ENCODE peak calls at places on chromosomes 11 and 22, in ten cellular contexts. One of them, this sample, is unnamed.

GRCh38 chr11:103332409-103332808 is 223.2 kb downstream of the DYNC2H1 start:
- DNase-seq in HuH-7.5: no peak
- DNase-seq in stimulated activated CD4-positive, alpha-beta T cell treated with anti-CD3 and anti-CD28 coated beads, Interleukin-12 subunit alpha, Interleukin-12 subunit beta, amount 100 ng/mL, for 48 hours: no peak
- DNase-seq in ovary: no peak
- DNase-seq in posterior cingulate gyrus: no peak
- DNase-seq in CD8-positive, alpha-beta memory T cell: no peak
- DNase-seq in breast epithelium: no peak
- DNase-seq in activated CD4-positive, alpha-beta T cell treated with anti-CD3 and anti-CD28 coated beads, Interleukin-2, amount 50 U/mL, for 48 hours: no peak
- DNase-seq in retina: no peak
- DNase-seq in WTC11: no peak
- DNase-seq in this sample: no peak

GRCh38 chr11:123286255-123286654 is 91.2 kb upstream of the CLMP start:
- DNase-seq in HuH-7.5: no peak
- DNase-seq in stimulated activated CD4-positive, alpha-beta T cell treated with anti-CD3 and anti-CD28 coated beads, Interleukin-12 subunit alpha, Interleukin-12 subunit beta, amount 100 ng/mL, for 48 hours: no peak
- DNase-seq in ovary: no peak
- DNase-seq in posterior cingulate gyrus: no peak
- DNase-seq in CD8-positive, alpha-beta memory T cell: no peak
- DNase-seq in breast epithelium: no peak
- DNase-seq in activated CD4-positive, alpha-beta T cell treated with anti-CD3 and anti-CD28 coated beads, Interleukin-2, amount 50 U/mL, for 48 hours: no peak
- DNase-seq in retina: no peak
- DNase-seq in WTC11: no peak
- DNase-seq in this sample: no peak

GRCh38 chr11:112044961-112045360 is 19.8 kb downstream of the DLAT start:
- DNase-seq in HuH-7.5: no peak
- DNase-seq in stimulated activated CD4-positive, alpha-beta T cell treated with anti-CD3 and anti-CD28 coated beads, Interleukin-12 subunit alpha, Interleukin-12 subunit beta, amount 100 ng/mL, for 48 hours: no peak
- DNase-seq in ovary: no peak
- DNase-seq in posterior cingulate gyrus: no peak
- DNase-seq in CD8-positive, alpha-beta memory T cell: no peak
- DNase-seq in breast epithelium: no peak
- DNase-seq in activated CD4-positive, alpha-beta T cell treated with anti-CD3 and anti-CD28 coated beads, Interleukin-2, amount 50 U/mL, for 48 hours: no peak
- DNase-seq in retina: no peak
- DNase-seq in WTC11: no peak
- DNase-seq in this sample: no peak

GRCh38 chr22:26553056-26553752 is 36.7 kb downstream of the TPST2 start:
- DNase-seq in HuH-7.5: no peak
- DNase-seq in stimulated activated CD4-positive, alpha-beta T cell treated with anti-CD3 and anti-CD28 coated beads, Interleukin-12 subunit alpha, Interleukin-12 subunit beta, amount 100 ng/mL, for 48 hours: no peak
- DNase-seq in ovary: no peak
- DNase-seq in posterior cingulate gyrus: peak; percentile 29
- DNase-seq in CD8-positive, alpha-beta memory T cell: no peak
- DNase-seq in breast epithelium: no peak
- DNase-seq in activated CD4-positive, alpha-beta T cell treated with anti-CD3 and anti-CD28 coated beads, Interleukin-2, amount 50 U/mL, for 48 hours: no peak
- DNase-seq in retina: peak; percentile 6
- DNase-seq in WTC11: no peak
- DNase-seq in this sample: no peak

GRCh38 chr11:65425971-65426838 is 3.6 kb downstream of the NEAT1 start:
- DNase-seq in HuH-7.5: no peak
- DNase-seq in stimulated activated CD4-positive, alpha-beta T cell treated with anti-CD3 and anti-CD28 coated beads, Interleukin-12 subunit alpha, Interleukin-12 subunit beta, amount 100 ng/mL, for 48 hours: no peak
- DNase-seq in ovary: peak; percentile 22
- DNase-seq in posterior cingulate gyrus: no peak
- DNase-seq in CD8-positive, alpha-beta memory T cell: peak; percentile 77
- DNase-seq in breast epithelium: no peak
- DNase-seq in activated CD4-positive, alpha-beta T cell treated with anti-CD3 and anti-CD28 coated beads, Interleukin-2, amount 50 U/mL, for 48 hours: peak; percentile 48
- DNase-seq in retina: no peak
- DNase-seq in WTC11: no peak
- DNase-seq in this sample: peak; percentile 78

GRCh38 chr11:128776088-128776433 is 82.2 kb downstream of the FLI1 start:
- DNase-seq in HuH-7.5: no peak
- DNase-seq in stimulated activated CD4-positive, alpha-beta T cell treated with anti-CD3 and anti-CD28 coated beads, Interleukin-12 subunit alpha, Interleukin-12 subunit beta, amount 100 ng/mL, for 48 hours: peak; percentile 2
- DNase-seq in ovary: no peak
- DNase-seq in posterior cingulate gyrus: no peak
- DNase-seq in CD8-positive, alpha-beta memory T cell: peak; percentile 38
- DNase-seq in breast epithelium: no peak
- DNase-seq in activated CD4-positive, alpha-beta T cell treated with anti-CD3 and anti-CD28 coated beads, Interleukin-2, amount 50 U/mL, for 48 hours: peak; percentile 25
- DNase-seq in retina: no peak
- DNase-seq in WTC11: no peak
- DNase-seq in this sample: no peak

GRCh38 chr22:47333625-47334024 is 571.2 kb downstream of the TBC1D22A start:
- DNase-seq in HuH-7.5: no peak
- DNase-seq in stimulated activated CD4-positive, alpha-beta T cell treated with anti-CD3 and anti-CD28 coated beads, Interleukin-12 subunit alpha, Interleukin-12 subunit beta, amount 100 ng/mL, for 48 hours: no peak
- DNase-seq in ovary: no peak
- DNase-seq in posterior cingulate gyrus: no peak
- DNase-seq in CD8-positive, alpha-beta memory T cell: no peak
- DNase-seq in breast epithelium: no peak
- DNase-seq in activated CD4-positive, alpha-beta T cell treated with anti-CD3 and anti-CD28 coated beads, Interleukin-2, amount 50 U/mL, for 48 hours: no peak
- DNase-seq in retina: no peak
- DNase-seq in WTC11: no peak
- DNase-seq in this sample: no peak

GRCh38 chr11:118113031-118113430 is 26.3 kb upstream of the SMIM35 start:
- DNase-seq in HuH-7.5: no peak
- DNase-seq in stimulated activated CD4-positive, alpha-beta T cell treated with anti-CD3 and anti-CD28 coated beads, Interleukin-12 subunit alpha, Interleukin-12 subunit beta, amount 100 ng/mL, for 48 hours: no peak
- DNase-seq in ovary: no peak
- DNase-seq in posterior cingulate gyrus: no peak
- DNase-seq in CD8-positive, alpha-beta memory T cell: no peak
- DNase-seq in breast epithelium: no peak
- DNase-seq in activated CD4-positive, alpha-beta T cell treated with anti-CD3 and anti-CD28 coated beads, Interleukin-2, amount 50 U/mL, for 48 hours: no peak
- DNase-seq in retina: no peak
- DNase-seq in WTC11: no peak
- DNase-seq in this sample: no peak

GRCh38 chr11:83528877-83529276 is 242.7 kb upstream of the CCDC90B start:
- DNase-seq in HuH-7.5: no peak
- DNase-seq in stimulated activated CD4-positive, alpha-beta T cell treated with anti-CD3 and anti-CD28 coated beads, Interleukin-12 subunit alpha, Interleukin-12 subunit beta, amount 100 ng/mL, for 48 hours: no peak
- DNase-seq in ovary: no peak
- DNase-seq in posterior cingulate gyrus: no peak
- DNase-seq in CD8-positive, alpha-beta memory T cell: no peak
- DNase-seq in breast epithelium: no peak
- DNase-seq in activated CD4-positive, alpha-beta T cell treated with anti-CD3 and anti-CD28 coated beads, Interleukin-2, amount 50 U/mL, for 48 hours: no peak
- DNase-seq in retina: no peak
- DNase-seq in WTC11: no peak
- DNase-seq in this sample: no peak

GRCh38 chr11:119380816-119381185 is 689 bp downstream of the USP2 start:
- DNase-seq in HuH-7.5: no peak
- DNase-seq in stimulated activated CD4-positive, alpha-beta T cell treated with anti-CD3 and anti-CD28 coated beads, Interleukin-12 subunit alpha, Interleukin-12 subunit beta, amount 100 ng/mL, for 48 hours: no peak
- DNase-seq in ovary: peak; percentile 45
- DNase-seq in posterior cingulate gyrus: no peak
- DNase-seq in CD8-positive, alpha-beta memory T cell: no peak
- DNase-seq in breast epithelium: no peak
- DNase-seq in activated CD4-positive, alpha-beta T cell treated with anti-CD3 and anti-CD28 coated beads, Interleukin-2, amount 50 U/mL, for 48 hours: no peak
- DNase-seq in retina: no peak
- DNase-seq in WTC11: no peak
- DNase-seq in this sample: peak; percentile 14

GRCh38 chr22:45911601-45912271 is 65.2 kb downstream of the WNT7B start:
- DNase-seq in HuH-7.5: no peak
- DNase-seq in stimulated activated CD4-positive, alpha-beta T cell treated with anti-CD3 and anti-CD28 coated beads, Interleukin-12 subunit alpha, Interleukin-12 subunit beta, amount 100 ng/mL, for 48 hours: no peak
- DNase-seq in ovary: peak; percentile 39
- DNase-seq in posterior cingulate gyrus: no peak
- DNase-seq in CD8-positive, alpha-beta memory T cell: no peak
- DNase-seq in breast epithelium: peak; percentile 75
- DNase-seq in activated CD4-positive, alpha-beta T cell treated with anti-CD3 and anti-CD28 coated beads, Interleukin-2, amount 50 U/mL, for 48 hours: no peak
- DNase-seq in retina: no peak
- DNase-seq in WTC11: no peak
- DNase-seq in this sample: no peak

GRCh38 chr11:34653851-34654490 is 33.1 kb downstream of the EHF start:
- DNase-seq in HuH-7.5: no peak
- DNase-seq in stimulated activated CD4-positive, alpha-beta T cell treated with anti-CD3 and anti-CD28 coated beads, Interleukin-12 subunit alpha, Interleukin-12 subunit beta, amount 100 ng/mL, for 48 hours: no peak
- DNase-seq in ovary: no peak
- DNase-seq in posterior cingulate gyrus: no peak
- DNase-seq in CD8-positive, alpha-beta memory T cell: no peak
- DNase-seq in breast epithelium: peak; percentile 73
- DNase-seq in activated CD4-positive, alpha-beta T cell treated with anti-CD3 and anti-CD28 coated beads, Interleukin-2, amount 50 U/mL, for 48 hours: peak; percentile 32
- DNase-seq in retina: no peak
- DNase-seq in WTC11: no peak
- DNase-seq in this sample: no peak

GRCh38 chr11:114340311-114341131 is 44.3 kb downstream of the NNMT start:
- DNase-seq in HuH-7.5: no peak
- DNase-seq in stimulated activated CD4-positive, alpha-beta T cell treated with anti-CD3 and anti-CD28 coated beads, Interleukin-12 subunit alpha, Interleukin-12 subunit beta, amount 100 ng/mL, for 48 hours: no peak
- DNase-seq in ovary: peak; percentile 45
- DNase-seq in posterior cingulate gyrus: no peak
- DNase-seq in CD8-positive, alpha-beta memory T cell: peak; percentile 21
- DNase-seq in breast epithelium: no peak
- DNase-seq in activated CD4-positive, alpha-beta T cell treated with anti-CD3 and anti-CD28 coated beads, Interleukin-2, amount 50 U/mL, for 48 hours: peak; percentile 28
- DNase-seq in retina: peak; percentile 71
- DNase-seq in WTC11: peak; percentile 41
- DNase-seq in this sample: peak; percentile 39

GRCh38 chr11:24935059-24935458 is 438.2 kb downstream of the LUZP2 start:
- DNase-seq in HuH-7.5: peak; percentile 7
- DNase-seq in stimulated activated CD4-positive, alpha-beta T cell treated with anti-CD3 and anti-CD28 coated beads, Interleukin-12 subunit alpha, Interleukin-12 subunit beta, amount 100 ng/mL, for 48 hours: no peak
- DNase-seq in ovary: no peak
- DNase-seq in posterior cingulate gyrus: no peak
- DNase-seq in CD8-positive, alpha-beta memory T cell: no peak
- DNase-seq in breast epithelium: no peak
- DNase-seq in activated CD4-positive, alpha-beta T cell treated with anti-CD3 and anti-CD28 coated beads, Interleukin-2, amount 50 U/mL, for 48 hours: no peak
- DNase-seq in retina: no peak
- DNase-seq in WTC11: no peak
- DNase-seq in this sample: no peak

GRCh38 chr11:58193403-58193802 is 4.5 kb downstream of the OR9Q2 start:
- DNase-seq in HuH-7.5: no peak
- DNase-seq in stimulated activated CD4-positive, alpha-beta T cell treated with anti-CD3 and anti-CD28 coated beads, Interleukin-12 subunit alpha, Interleukin-12 subunit beta, amount 100 ng/mL, for 48 hours: no peak
- DNase-seq in ovary: no peak
- DNase-seq in posterior cingulate gyrus: no peak
- DNase-seq in CD8-positive, alpha-beta memory T cell: no peak
- DNase-seq in breast epithelium: no peak
- DNase-seq in activated CD4-positive, alpha-beta T cell treated with anti-CD3 and anti-CD28 coated beads, Interleukin-2, amount 50 U/mL, for 48 hours: no peak
- DNase-seq in retina: no peak
- DNase-seq in WTC11: no peak
- DNase-seq in this sample: no peak

GRCh38 chr11:57162179-57162898 is 19.4 kb upstream of the LRRC55 start:
- DNase-seq in HuH-7.5: no peak
- DNase-seq in stimulated activated CD4-positive, alpha-beta T cell treated with anti-CD3 and anti-CD28 coated beads, Interleukin-12 subunit alpha, Interleukin-12 subunit beta, amount 100 ng/mL, for 48 hours: no peak
- DNase-seq in ovary: no peak
- DNase-seq in posterior cingulate gyrus: no peak
- DNase-seq in CD8-positive, alpha-beta memory T cell: no peak
- DNase-seq in breast epithelium: no peak
- DNase-seq in activated CD4-positive, alpha-beta T cell treated with anti-CD3 and anti-CD28 coated beads, Interleukin-2, amount 50 U/mL, for 48 hours: no peak
- DNase-seq in retina: no peak
- DNase-seq in WTC11: no peak
- DNase-seq in this sample: no peak

GRCh38 chr11:68012843-68013610 is 2.9 kb downstream of the ALDH3B1 start:
- DNase-seq in HuH-7.5: no peak
- DNase-seq in stimulated activated CD4-positive, alpha-beta T cell treated with anti-CD3 and anti-CD28 coated beads, Interleukin-12 subunit alpha, Interleukin-12 subunit beta, amount 100 ng/mL, for 48 hours: no peak
- DNase-seq in ovary: no peak
- DNase-seq in posterior cingulate gyrus: no peak
- DNase-seq in CD8-positive, alpha-beta memory T cell: no peak
- DNase-seq in breast epithelium: peak; percentile 92
- DNase-seq in activated CD4-positive, alpha-beta T cell treated with anti-CD3 and anti-CD28 coated beads, Interleukin-2, amount 50 U/mL, for 48 hours: no peak
- DNase-seq in retina: no peak
- DNase-seq in WTC11: no peak
- DNase-seq in this sample: no peak

GRCh38 chr11:17810736-17811135 is 76.2 kb downstream of the KCNC1 start:
- DNase-seq in HuH-7.5: no peak
- DNase-seq in stimulated activated CD4-positive, alpha-beta T cell treated with anti-CD3 and anti-CD28 coated beads, Interleukin-12 subunit alpha, Interleukin-12 subunit beta, amount 100 ng/mL, for 48 hours: no peak
- DNase-seq in ovary: no peak
- DNase-seq in posterior cingulate gyrus: no peak
- DNase-seq in CD8-positive, alpha-beta memory T cell: no peak
- DNase-seq in breast epithelium: no peak
- DNase-seq in activated CD4-positive, alpha-beta T cell treated with anti-CD3 and anti-CD28 coated beads, Interleukin-2, amount 50 U/mL, for 48 hours: no peak
- DNase-seq in retina: peak; percentile 59
- DNase-seq in WTC11: no peak
- DNase-seq in this sample: no peak

GRCh38 chr22:11325767-11326166 is 4202.2 kb upstream of the OR11H1 start:
- DNase-seq in HuH-7.5: no peak
- DNase-seq in stimulated activated CD4-positive, alpha-beta T cell treated with anti-CD3 and anti-CD28 coated beads, Interleukin-12 subunit alpha, Interleukin-12 subunit beta, amount 100 ng/mL, for 48 hours: no peak
- DNase-seq in ovary: no peak
- DNase-seq in posterior cingulate gyrus: no peak
- DNase-seq in CD8-positive, alpha-beta memory T cell: no peak
- DNase-seq in breast epithelium: no peak
- DNase-seq in activated CD4-positive, alpha-beta T cell treated with anti-CD3 and anti-CD28 coated beads, Interleukin-2, amount 50 U/mL, for 48 hours: no peak
- DNase-seq in retina: no peak
- DNase-seq in WTC11: no peak
- DNase-seq in this sample: no peak

GRCh38 chr11:123690490-123690889 is 36.1 kb upstream of the SCN3B start:
- DNase-seq in HuH-7.5: no peak
- DNase-seq in stimulated activated CD4-positive, alpha-beta T cell treated with anti-CD3 and anti-CD28 coated beads, Interleukin-12 subunit alpha, Interleukin-12 subunit beta, amount 100 ng/mL, for 48 hours: peak; percentile 10
- DNase-seq in ovary: no peak
- DNase-seq in posterior cingulate gyrus: no peak
- DNase-seq in CD8-positive, alpha-beta memory T cell: no peak
- DNase-seq in breast epithelium: no peak
- DNase-seq in activated CD4-positive, alpha-beta T cell treated with anti-CD3 and anti-CD28 coated beads, Interleukin-2, amount 50 U/mL, for 48 hours: peak; percentile 30
- DNase-seq in retina: no peak
- DNase-seq in WTC11: no peak
- DNase-seq in this sample: no peak

GRCh38 chr11:45926536-45927331 is 4.3 kb downstream of the LARGE2 start:
- DNase-seq in HuH-7.5: no peak
- DNase-seq in stimulated activated CD4-positive, alpha-beta T cell treated with anti-CD3 and anti-CD28 coated beads, Interleukin-12 subunit alpha, Interleukin-12 subunit beta, amount 100 ng/mL, for 48 hours: no peak
- DNase-seq in ovary: no peak
- DNase-seq in posterior cingulate gyrus: peak; percentile 74
- DNase-seq in CD8-positive, alpha-beta memory T cell: no peak
- DNase-seq in breast epithelium: no peak
- DNase-seq in activated CD4-positive, alpha-beta T cell treated with anti-CD3 and anti-CD28 coated beads, Interleukin-2, amount 50 U/mL, for 48 hours: no peak
- DNase-seq in retina: no peak
- DNase-seq in WTC11: no peak
- DNase-seq in this sample: no peak

GRCh38 chr22:39546889-39547586 is 14.5 kb upstream of the RPS19BP1 start:
- DNase-seq in HuH-7.5: no peak
- DNase-seq in stimulated activated CD4-positive, alpha-beta T cell treated with anti-CD3 and anti-CD28 coated beads, Interleukin-12 subunit alpha, Interleukin-12 subunit beta, amount 100 ng/mL, for 48 hours: no peak
- DNase-seq in ovary: no peak
- DNase-seq in posterior cingulate gyrus: no peak
- DNase-seq in CD8-positive, alpha-beta memory T cell: no peak
- DNase-seq in breast epithelium: no peak
- DNase-seq in activated CD4-positive, alpha-beta T cell treated with anti-CD3 and anti-CD28 coated beads, Interleukin-2, amount 50 U/mL, for 48 hours: no peak
- DNase-seq in retina: no peak
- DNase-seq in WTC11: no peak
- DNase-seq in this sample: no peak

GRCh38 chr11:11976476-11977187 is 31.8 kb downstream of the DKK3 start:
- DNase-seq in HuH-7.5: no peak
- DNase-seq in stimulated activated CD4-positive, alpha-beta T cell treated with anti-CD3 and anti-CD28 coated beads, Interleukin-12 subunit alpha, Interleukin-12 subunit beta, amount 100 ng/mL, for 48 hours: no peak
- DNase-seq in ovary: no peak
- DNase-seq in posterior cingulate gyrus: no peak
- DNase-seq in CD8-positive, alpha-beta memory T cell: no peak
- DNase-seq in breast epithelium: peak; percentile 14
- DNase-seq in activated CD4-positive, alpha-beta T cell treated with anti-CD3 and anti-CD28 coated beads, Interleukin-2, amount 50 U/mL, for 48 hours: no peak
- DNase-seq in retina: no peak
- DNase-seq in WTC11: no peak
- DNase-seq in this sample: no peak

GRCh38 chr22:34567367-34567766 is 498.6 kb upstream of the ISX start:
- DNase-seq in HuH-7.5: no peak
- DNase-seq in stimulated activated CD4-positive, alpha-beta T cell treated with anti-CD3 and anti-CD28 coated beads, Interleukin-12 subunit alpha, Interleukin-12 subunit beta, amount 100 ng/mL, for 48 hours: no peak
- DNase-seq in ovary: no peak
- DNase-seq in posterior cingulate gyrus: no peak
- DNase-seq in CD8-positive, alpha-beta memory T cell: no peak
- DNase-seq in breast epithelium: no peak
- DNase-seq in activated CD4-positive, alpha-beta T cell treated with anti-CD3 and anti-CD28 coated beads, Interleukin-2, amount 50 U/mL, for 48 hours: no peak
- DNase-seq in retina: no peak
- DNase-seq in WTC11: no peak
- DNase-seq in this sample: no peak

GRCh38 chr11:43021466-43021865 is 290.3 kb upstream of the API5 start:
- DNase-seq in HuH-7.5: no peak
- DNase-seq in stimulated activated CD4-positive, alpha-beta T cell treated with anti-CD3 and anti-CD28 coated beads, Interleukin-12 subunit alpha, Interleukin-12 subunit beta, amount 100 ng/mL, for 48 hours: no peak
- DNase-seq in ovary: no peak
- DNase-seq in posterior cingulate gyrus: no peak
- DNase-seq in CD8-positive, alpha-beta memory T cell: no peak
- DNase-seq in breast epithelium: no peak
- DNase-seq in activated CD4-positive, alpha-beta T cell treated with anti-CD3 and anti-CD28 coated beads, Interleukin-2, amount 50 U/mL, for 48 hours: no peak
- DNase-seq in retina: peak; percentile 9
- DNase-seq in WTC11: peak; percentile 35
- DNase-seq in this sample: no peak

GRCh38 chr11:57294225-57295131 is 30.3 kb downstream of the TNKS1BP1 start:
- DNase-seq in HuH-7.5: no peak
- DNase-seq in stimulated activated CD4-positive, alpha-beta T cell treated with anti-CD3 and anti-CD28 coated beads, Interleukin-12 subunit alpha, Interleukin-12 subunit beta, amount 100 ng/mL, for 48 hours: no peak
- DNase-seq in ovary: no peak
- DNase-seq in posterior cingulate gyrus: no peak
- DNase-seq in CD8-positive, alpha-beta memory T cell: no peak
- DNase-seq in breast epithelium: peak; percentile 66
- DNase-seq in activated CD4-positive, alpha-beta T cell treated with anti-CD3 and anti-CD28 coated beads, Interleukin-2, amount 50 U/mL, for 48 hours: no peak
- DNase-seq in retina: no peak
- DNase-seq in WTC11: no peak
- DNase-seq in this sample: no peak

GRCh38 chr11:33656768-33657167 is 43.9 kb downstream of the C11orf91 start:
- DNase-seq in HuH-7.5: no peak
- DNase-seq in stimulated activated CD4-positive, alpha-beta T cell treated with anti-CD3 and anti-CD28 coated beads, Interleukin-12 subunit alpha, Interleukin-12 subunit beta, amount 100 ng/mL, for 48 hours: no peak
- DNase-seq in ovary: no peak
- DNase-seq in posterior cingulate gyrus: no peak
- DNase-seq in CD8-positive, alpha-beta memory T cell: no peak
- DNase-seq in breast epithelium: no peak
- DNase-seq in activated CD4-positive, alpha-beta T cell treated with anti-CD3 and anti-CD28 coated beads, Interleukin-2, amount 50 U/mL, for 48 hours: no peak
- DNase-seq in retina: no peak
- DNase-seq in WTC11: no peak
- DNase-seq in this sample: no peak

GRCh38 chr11:123742778-123743177 is 1.3 kb upstream of the ZNF202 start:
- DNase-seq in HuH-7.5: no peak
- DNase-seq in stimulated activated CD4-positive, alpha-beta T cell treated with anti-CD3 and anti-CD28 coated beads, Interleukin-12 subunit alpha, Interleukin-12 subunit beta, amount 100 ng/mL, for 48 hours: no peak
- DNase-seq in ovary: no peak
- DNase-seq in posterior cingulate gyrus: no peak
- DNase-seq in CD8-positive, alpha-beta memory T cell: no peak
- DNase-seq in breast epithelium: no peak
- DNase-seq in activated CD4-positive, alpha-beta T cell treated with anti-CD3 and anti-CD28 coated beads, Interleukin-2, amount 50 U/mL, for 48 hours: no peak
- DNase-seq in retina: no peak
- DNase-seq in WTC11: no peak
- DNase-seq in this sample: no peak